ENCODE peak calls at places on chromosomes 3 and 15, in eight cellular contexts. C is breast epithelium; D is GM12864; F is endothelial cell; T is fibroblast of the aortic adventitia; G is psoas muscle; R is mesothelial cell of epicardium; A is CD4-positive, alpha-beta T cell. U is an unnamed sample.

GRCh38 chr15:43826029-43826507 is 734 bp upstream of the WDR76 start:
- DNase-seq in F (no peak), T (no peak), D (no peak), G (no peak), R (no peak), A (no peak), C (no peak), U (no peak)

GRCh38 chr15:88525418-88525817 is 21.1 kb downstream of the DET1 start:
- DNase-seq in T (no peak), F (no peak), C (no peak), D (no peak), G (no peak), R (no peak), A (no peak), U (no peak)

GRCh38 chr3:60424034-60424433 is 827.2 kb downstream of the FHIT start:
- DNase-seq in C (no peak), A (no peak), D (no peak), R (no peak), T (no peak), G (no peak), F (no peak), U (no peak)

GRCh38 chr15:96344120-96344705 is 13.7 kb downstream of the NR2F2 start:
- DNase-seq in R (no peak), A (no peak), F (no peak), G (no peak), C (no peak), D (no peak), T (no peak), U (no peak)

GRCh38 chr3:140682586-140682985 is 4.7 kb downstream of the TRIM42 start:
- DNase-seq in R (no peak), A (no peak), C (no peak), G (no peak), T (no peak), F (no peak), D (no peak), U (no peak)

GRCh38 chr15:85707519-85708338 is 87.0 kb downstream of the KLHL25 start:
- DNase-seq in R (no peak), F (no peak), D (no peak), A (no peak), G (no peak), T (peak; percentile 73), C (no peak), U (no peak)

GRCh38 chr3:112671930-112672715 is 31.2 kb upstream of the CCDC80 start:
- DNase-seq in T (peak; percentile 99), D (no peak), R (no peak), F (no peak), A (no peak), G (no peak), C (no peak), U (no peak)

GRCh38 chr3:176796371-176796770 is 400.9 kb downstream of the TBL1XR1 start:
- DNase-seq in T (no peak), D (no peak), G (no peak), C (no peak), A (no peak), R (no peak), F (no peak), U (no peak)

GRCh38 chr15:89521605-89522004 is 25.2 kb upstream of the RHCG start:
- DNase-seq in F (no peak), G (no peak), C (no peak), D (no peak), R (no peak), T (no peak), A (no peak), U (no peak)

GRCh38 chr3:155984791-155985417 is 114.5 kb downstream of the GMPS start:
- DNase-seq in G (no peak), C (no peak), D (no peak), R (no peak), F (no peak), T (no peak), A (no peak), U (no peak)

GRCh38 chr15:73691398-73691797 is 7.2 kb downstream of the CD276 start:
- DNase-seq in G (peak; percentile 79), C (no peak), R (no peak), A (no peak), F (no peak), D (no peak), T (peak; percentile 91), U (no peak)

GRCh38 chr3:194824676-194825075 is 139.0 kb downstream of the FAM43A start:
- DNase-seq in D (no peak), C (no peak), R (no peak), A (no peak), G (peak; percentile 82), F (no peak), T (peak; percentile 78), U (no peak)

GRCh38 chr15:67185621-67186225 is 68.7 kb downstream of the AAGAB start:
- DNase-seq in F (no peak), C (no peak), G (peak; percentile 61), R (no peak), D (no peak), T (peak; percentile 58), A (no peak), U (no peak)

GRCh38 chr15:48748535-48748934 is 62.3 kb downstream of the CEP152 start:
- DNase-seq in F (no peak), G (no peak), A (no peak), R (no peak), C (no peak), D (no peak), T (peak; percentile 46), U (no peak)

GRCh38 chr3:4979401-4980228 is at the start of gene BHLHE40:
- DNase-seq in G (no peak), T (peak; percentile 53), C (no peak), A (no peak), D (no peak), R (peak; percentile 75), F (peak; percentile 64), U (no peak)

GRCh38 chr3:125150525-125151436 is 61.8 kb downstream of the SLC12A8 start:
- DNase-seq in R (no peak), C (no peak), F (peak; percentile 65), T (peak; percentile 51), D (no peak), G (no peak), A (no peak), U (peak; percentile 63)

GRCh38 chr15:65086680-65087111 is 10.2 kb downstream of the KBTBD13 start:
- DNase-seq in C (no peak), G (no peak), D (no peak), F (no peak), T (no peak), R (no peak), A (no peak), U (no peak)

GRCh38 chr15:65328506-65329297 is 24.2 kb downstream of the RNU5B-1 start:
- DNase-seq in T (no peak), R (no peak), D (no peak), G (peak; percentile 50), A (no peak), F (no peak), C (no peak), U (peak; percentile 33)

GRCh38 chr3:195698325-195699147 is 22.2 kb upstream of the MUC20 start:
- DNase-seq in D (no peak), R (no peak), A (no peak), C (no peak), T (no peak), G (no peak), F (no peak), U (no peak)

GRCh38 chr3:17670749-17671148 is 71.7 kb downstream of the TBC1D5 start:
- DNase-seq in T (peak; percentile 2), G (no peak), A (no peak), C (no peak), R (no peak), F (no peak), D (no peak), U (no peak)

DNA sequence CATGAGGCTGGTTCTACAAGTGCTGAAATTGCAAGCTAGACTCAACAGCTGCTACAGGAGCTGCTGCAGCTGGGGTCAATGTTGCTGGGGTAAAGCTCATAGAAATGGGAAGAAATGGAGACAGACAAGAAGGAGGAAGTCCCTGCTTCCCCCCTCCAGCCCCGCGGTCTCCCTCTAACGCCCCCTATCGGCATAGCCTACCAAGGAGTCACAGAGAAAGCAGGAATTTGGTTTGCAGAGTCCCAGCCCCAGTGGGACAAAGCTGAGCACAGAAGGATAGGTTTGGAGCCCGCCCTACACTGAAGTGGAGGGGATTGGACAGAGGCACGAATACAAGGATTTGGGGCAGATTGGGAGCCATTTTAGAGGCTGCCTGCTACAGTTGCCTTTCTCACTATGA is 176.9 kb upstream of the ANKRD28 start:
- DNase-seq in R (no peak), D (no peak), C (no peak), G (no peak), A (no peak), F (peak; percentile 11), T (no peak), U (no peak)
- TF ChIP-seq CTCF in R (no peak), D (peak; percentile 40), C (no peak), G (no peak), A (no peak), F (peak; percentile 14), T (no peak), U (no peak)

DNA sequence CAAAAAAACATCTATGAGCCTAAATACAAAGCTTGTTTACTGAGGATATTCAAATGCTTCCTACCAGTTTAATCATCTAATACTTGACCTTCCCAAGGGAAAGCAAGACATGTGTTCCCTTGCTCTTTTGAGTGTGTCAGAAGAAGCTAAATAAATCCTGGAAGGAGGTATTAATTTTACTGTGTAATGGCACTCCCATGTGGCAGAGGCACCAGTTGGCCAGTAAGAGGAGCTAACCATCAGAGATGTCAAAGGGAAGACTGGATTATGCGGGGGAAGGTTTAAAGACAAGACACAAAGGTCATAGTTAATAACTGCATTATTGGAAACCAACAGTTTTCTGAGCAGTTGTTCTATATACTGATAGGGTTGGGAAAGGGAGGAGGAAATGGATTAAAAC is 125.1 kb downstream of the SUCLG2 start:
- DNase-seq in T (no peak), D (no peak), A (no peak), R (no peak), C (no peak), G (no peak), F (no peak), U (no peak)
- TF ChIP-seq CTCF in T (no peak), D (no peak), A (no peak), R (no peak), C (no peak), G (no peak), F (no peak), U (no peak)

GRCh38 chr3:72977060-72977459 is 19.6 kb upstream of the PPP4R2 start:
- DNase-seq in R (no peak), T (no peak), C (no peak), F (no peak), D (no peak), A (no peak), G (no peak), U (peak; percentile 44)
- TF ChIP-seq CTCF in R (no peak), T (peak; percentile 22), C (no peak), F (peak; percentile 33), D (no peak), A (peak; percentile 15), G (no peak), U (no peak)

DNA sequence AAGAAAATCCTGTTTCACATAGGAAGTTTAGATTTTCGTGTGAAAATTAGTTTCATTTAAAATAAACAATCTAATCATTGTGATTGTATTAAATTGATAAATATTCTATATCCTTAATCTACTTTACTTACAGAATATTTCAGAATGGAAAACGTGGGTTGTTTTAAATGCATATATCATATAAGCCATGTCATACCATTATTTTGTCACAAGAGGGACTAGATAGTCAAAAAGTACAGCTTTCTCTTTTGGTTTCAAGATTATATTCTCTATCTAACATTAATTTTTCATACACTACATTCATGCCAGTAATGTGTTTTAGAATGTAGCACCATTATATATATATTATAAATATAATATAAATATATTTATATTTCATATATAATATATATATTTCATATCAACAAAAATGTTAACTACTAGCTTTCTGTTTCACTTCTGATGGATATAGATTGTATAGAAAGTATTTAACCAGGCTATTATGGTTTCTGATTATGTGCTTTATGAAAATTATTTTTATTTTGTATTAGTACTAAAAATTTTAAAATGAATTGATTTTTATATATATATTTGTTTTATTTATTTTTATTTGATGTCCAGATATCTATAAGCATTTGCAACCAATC is 45.3 kb downstream of the OSTN start:
- DNase-seq in F (no peak), T (peak; percentile 56), C (no peak), D (no peak), G (no peak), R (no peak), A (no peak), U (peak; percentile 34)
- TF ChIP-seq CTCF in F (peak; percentile 80), T (peak; percentile 63), C (peak; percentile 29), D (peak; percentile 33), G (peak; percentile 44), R (peak; percentile 64), A (peak; percentile 26), U (peak; percentile 11)

U was measured in GM13976.